ENCODE peak calls at places on chromosomes 4 and X, in six cellular contexts. K is Jurkat, Clone E6-1; L is AG04449; G is activated naive CD4-positive, alpha-beta T cell; W is effector CD4-positive, alpha-beta T cell; M is hypothalamus. Q is an unnamed sample.
A peak's percentile ranks its signal among the peaks of the same experiment; 100 is the strongest.

GRCh38 chr4:83454626-83455025 is 997 bp downstream of the HELQ start:
- DNase-seq in K (no peak), L (no peak), G (no peak), W (no peak), M (no peak), Q (no peak)

GRCh38 chrX:7514871-7515599 is 327.9 kb upstream of the VCX start:
- DNase-seq in K (no peak), L (no peak), G (no peak), W (no peak), M (no peak), Q (no peak)

GRCh38 chr4:19152264-19152663 is 1099.4 kb upstream of the SLIT2 start:
- DNase-seq in K (no peak), L (no peak), G (no peak), W (no peak), M (no peak), Q (no peak)

GRCh38 chr4:152382057-152382785 is 153.7 kb downstream of the FBXW7 start:
- DNase-seq in K (no peak), L (no peak), G (no peak), W (no peak), M (no peak), Q (no peak)

GRCh38 chrX:152601848-152602616 is 35.7 kb upstream of the GABRQ start:
- DNase-seq in K (peak; percentile 16), L (no peak), G (no peak), W (no peak), M (no peak), Q (no peak)

GRCh38 chr4:76525751-76526150 is 90.7 kb downstream of the SHROOM3 start:
- DNase-seq in K (no peak), L (no peak), G (no peak), W (no peak), M (no peak), Q (no peak)

GRCh38 chrX:2576793-2577192 is 76.0 kb upstream of the DHRSX start:
- DNase-seq in K (no peak), L (no peak), G (no peak), W (no peak), M (no peak), Q (no peak)

GRCh38 chr4:153655928-153656327 is 28.2 kb upstream of the TLR2 start:
- DNase-seq in K (no peak), L (no peak), G (no peak), W (no peak), M (no peak), Q (no peak)

GRCh38 chr4:95294291-95294690 is 254.5 kb downstream of the UNC5C start:
- DNase-seq in K (no peak), L (no peak), G (no peak), W (no peak), M (no peak), Q (no peak)

GRCh38 chr4:103012085-103012484 is 7.4 kb downstream of the SLC9B1 start:
- DNase-seq in K (no peak), L (no peak), G (no peak), W (no peak), M (no peak), Q (no peak)

GRCh38 chr4:39660045-39660444 is 21.4 kb upstream of the SMIM14 start:
- DNase-seq in K (no peak), L (no peak), G (no peak), W (no peak), M (no peak), Q (no peak)

GRCh38 chr4:189304179-189304578 is 636.5 kb upstream of the FRG1 start:
- DNase-seq in K (no peak), L (no peak), G (no peak), W (no peak), M (no peak), Q (no peak)

GRCh38 chr4:153451931-153452660 is 14.1 kb upstream of the TMEM131L start:
- DNase-seq in K (no peak), L (no peak), G (no peak), W (no peak), M (no peak), Q (no peak)

GRCh38 chrX:42466706-42467105 is 311.3 kb downstream of the PPP1R2C start:
- DNase-seq in K (no peak), L (no peak), G (no peak), W (no peak), M (no peak), Q (no peak)

GRCh38 chr4:151099976-151100417 is 569 bp downstream of the RPS3A start:
- DNase-seq in K (no peak), L (no peak), G (no peak), W (no peak), M (no peak), Q (no peak)

GRCh38 chr4:139553751-139554670 is 2.0 kb downstream of the SETD7 start:
- DNase-seq in K (no peak), L (no peak), G (no peak), W (no peak), M (no peak), Q (no peak)

GRCh38 chrX:99522450-99522849 is 887.6 kb downstream of the PCDH19 start:
- DNase-seq in K (no peak), L (no peak), G (no peak), W (no peak), M (no peak), Q (no peak)

GRCh38 chrX:48957477-48957826 is at the start of gene OTUD5:
- DNase-seq in K (peak; percentile 65), L (no peak), G (peak; percentile 59), W (peak; percentile 75), M (peak; percentile 45), Q (peak; percentile 79)

GRCh38 chrX:3638280-3638873 is 75.1 kb downstream of the PRKX start:
- DNase-seq in K (peak; percentile 5), L (no peak), G (no peak), W (peak; percentile 23), M (no peak), Q (peak; percentile 46)

Q was measured in frontal cortex.